ENCODE peak calls at places on chromosomes 4 and X, in four cellular contexts. R is GM13977, C is epithelial cell of esophagus, A is lower leg skin. N is an unnamed sample.

GRCh38 chr4:122836941-122837340 is 10.3 kb downstream of the FGF2 start:
- DNase-seq in C (peak), R (no peak), A (no peak), N (no peak)

GRCh38 chr4:11503166-11503565 is 74.5 kb upstream of the HS3ST1 start:
- DNase-seq in C (no peak), R (no peak), A (no peak), N (no peak)

GRCh38 chrX:20529711-20530110 is 263.0 kb upstream of the RPS6KA3 start:
- DNase-seq in C (no peak), R (no peak), A (no peak), N (no peak)

GRCh38 chrX:116436358-116436816 is at the start of gene SLC6A14:
- DNase-seq in R (no peak), C (peak), A (no peak), N (no peak)

GRCh38 chrX:15336023-15336413 is 695 bp upstream of the PIGA start:
- DNase-seq in R (no peak), C (peak), A (no peak), N (no peak)

GRCh38 chr4:177442623-177443155 is 452 bp upstream of the AGA start:
- DNase-seq in C (peak), R (peak), A (no peak), N (peak)

GRCh38 chr4:26410385-26411293 is 79.6 kb downstream of the CCKAR start:
- DNase-seq in R (peak), A (no peak), C (peak), N (peak)

GRCh38 chr4:51885371-51885770 is 42.4 kb downstream of the DCUN1D4 start:
- DNase-seq in A (no peak), R (peak), C (peak), N (peak)

GRCh38 chr4:4541040-4541631 is 712 bp downstream of the STX18 start:
- DNase-seq in R (peak), C (peak), A (no peak), N (peak)

GRCh38 chr4:173014113-173014558 is 154.5 kb upstream of the GALNT7 start:
- DNase-seq in R (no peak), C (peak), A (no peak), N (no peak)

GRCh38 chr4:107654694-107655093 is 65.3 kb downstream of the PAPSS1 start:
- DNase-seq in R (no peak), C (peak), A (no peak), N (no peak)

GRCh38 chrX:107448625-107449468 is 605 bp upstream of the FRMPD3 start:
- DNase-seq in A (no peak), R (no peak), C (peak), N (no peak)

GRCh38 chr4:180101348-180102083 is 2141.7 kb upstream of the TENM3 start:
- DNase-seq in C (no peak), R (no peak), A (no peak), N (no peak)

GRCh38 chrX:133523094-133523493 is 107.8 kb upstream of the GPC4 start:
- DNase-seq in A (no peak), R (no peak), C (peak), N (no peak)

GRCh38 chr4:2696423-2696822 is 59.7 kb downstream of the TNIP2 start:
- DNase-seq in R (peak), C (no peak), A (peak), N (peak)

GRCh38 chr4:123777297-123777859 is 380.8 kb downstream of the SPRY1 start:
- DNase-seq in C (no peak), A (no peak), R (no peak), N (no peak)

GRCh38 chr4:77036206-77036605 is 39.6 kb downstream of the CCNI start:
- DNase-seq in A (no peak), R (no peak), C (peak), N (no peak)

DNA sequence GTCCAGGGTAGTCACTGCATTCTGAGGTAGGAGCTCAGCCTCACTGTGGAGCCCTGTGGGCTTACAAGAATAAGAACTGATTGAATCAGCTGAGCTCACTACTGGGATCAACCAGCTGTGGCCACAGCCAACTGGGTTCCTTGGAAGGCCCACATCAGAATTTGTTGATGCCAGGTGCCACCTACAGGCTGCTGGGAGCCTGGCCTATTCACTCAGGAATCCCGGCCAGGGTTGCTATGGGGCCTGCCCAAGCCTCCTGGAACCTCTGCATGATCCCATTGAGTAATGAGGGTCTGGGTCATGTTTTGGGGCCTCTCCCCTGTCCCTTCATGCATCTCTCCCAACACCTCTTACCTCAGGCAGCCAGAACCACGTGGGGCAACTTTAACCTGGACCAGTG is 53.9 kb upstream of the KIAA1210 start:
- DNase-seq in C (peak), R (no peak), A (no peak), N (no peak)
- TF ChIP-seq CTCF in C (peak), R (peak), A (no peak), N (no peak)

GRCh38 chrX:7950865-7951264 is 23.7 kb upstream of the PNPLA4 start:
- DNase-seq in R (peak), A (no peak), C (no peak), N (peak)
- TF ChIP-seq CTCF in R (no peak), A (no peak), C (no peak), N (no peak)

DNA sequence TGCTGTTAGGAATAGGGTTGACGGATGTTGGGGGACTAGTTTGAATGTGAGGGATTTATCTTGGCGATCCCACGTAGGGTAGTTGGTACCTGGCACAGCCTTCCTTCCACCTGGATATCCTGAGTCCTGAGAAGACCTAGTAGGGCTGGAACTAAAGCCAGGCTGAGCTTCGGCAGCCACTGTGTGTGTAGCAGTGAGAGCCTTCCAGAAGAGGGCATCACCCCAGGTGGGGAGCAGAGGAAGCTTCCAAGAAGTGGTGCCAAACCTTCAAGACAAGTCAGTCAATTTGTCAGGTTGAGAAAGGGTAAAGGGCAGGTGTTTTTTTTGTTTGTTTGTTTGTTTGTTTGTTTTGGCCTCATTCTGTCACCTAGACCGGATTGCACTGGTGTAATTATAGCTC is 1.2 kb upstream of the FGFBP2 start:
- DNase-seq in R (no peak), A (no peak), C (no peak), N (no peak)
- TF ChIP-seq CTCF in R (peak), A (no peak), C (peak), N (no peak)

DNA sequence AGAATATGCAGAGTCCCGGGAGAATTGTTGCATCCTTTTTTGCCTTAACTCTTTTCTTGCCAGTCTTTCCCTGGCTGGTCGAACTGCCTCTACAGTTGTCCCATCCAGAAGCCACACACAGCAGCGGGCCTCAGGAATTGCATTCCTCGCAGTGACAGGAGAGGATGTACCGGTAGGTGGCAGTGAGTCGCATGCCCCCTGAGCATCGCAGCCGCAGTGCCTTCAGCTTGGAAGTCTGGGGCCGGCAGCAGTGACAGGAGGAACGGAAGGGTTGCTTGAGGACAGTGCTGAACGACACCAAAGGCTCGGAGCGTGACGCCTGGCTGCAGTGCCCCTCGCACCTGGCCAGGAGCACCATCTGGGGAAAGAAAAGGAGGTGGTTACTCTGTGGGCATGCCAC is 23.5 kb downstream of the NDP start:
- DNase-seq in C (peak), A (no peak), R (no peak), N (no peak)
- TF ChIP-seq CTCF in C (peak), A (no peak), R (peak), N (peak)

GRCh38 chrX:151510203-151510602 is 53.3 kb upstream of the PASD1 start:
- DNase-seq in C (no peak), A (no peak), R (no peak), N (no peak)

DNA sequence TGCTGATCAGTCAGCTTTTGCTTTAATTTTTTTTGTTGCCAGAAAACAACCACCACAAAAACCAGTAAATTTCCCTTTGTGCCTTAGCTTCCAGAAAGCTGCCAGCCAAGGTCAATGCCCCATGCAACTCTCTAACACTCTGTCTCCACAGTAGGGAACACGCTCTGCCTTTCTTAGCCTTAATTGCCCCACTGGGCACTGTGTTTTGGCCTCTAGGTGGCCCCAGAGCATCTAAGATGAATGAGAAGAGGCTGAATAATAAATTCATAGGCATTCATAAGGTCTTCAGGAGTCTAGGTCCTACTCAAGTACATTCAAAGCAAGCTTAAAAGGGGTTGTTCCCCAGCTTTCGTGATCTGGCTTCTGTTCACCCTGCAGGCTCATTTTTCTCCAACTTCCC is 57.7 kb upstream of the PASD1 start:
- DNase-seq in C (peak), R (peak), A (no peak), N (no peak)
- TF ChIP-seq CTCF in C (peak), R (peak), A (no peak), N (peak)

DNA sequence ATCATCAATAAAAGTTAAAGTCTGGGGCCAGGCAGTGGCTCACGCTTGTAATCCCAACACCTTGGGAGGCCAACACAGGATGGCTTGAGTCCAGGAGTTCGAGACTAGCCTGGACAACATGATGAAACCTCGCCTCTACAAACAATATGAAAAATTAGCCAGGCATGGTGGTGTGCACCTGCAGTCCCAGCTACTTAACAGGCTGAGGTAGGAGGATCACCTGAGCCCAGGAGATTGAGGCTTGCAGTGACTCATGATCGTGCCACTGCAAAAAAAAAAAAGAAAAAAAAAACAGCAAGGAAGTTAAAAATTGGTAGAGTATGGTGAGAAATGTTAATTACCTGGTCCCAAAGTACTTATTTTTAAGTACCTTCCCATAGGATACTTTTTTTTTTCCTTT is 27.5 kb downstream of the FBXW7 start:
- DNase-seq in R (no peak), C (peak), A (no peak), N (no peak)
- TF ChIP-seq CTCF in R (no peak), C (no peak), A (no peak), N (no peak)

DNA sequence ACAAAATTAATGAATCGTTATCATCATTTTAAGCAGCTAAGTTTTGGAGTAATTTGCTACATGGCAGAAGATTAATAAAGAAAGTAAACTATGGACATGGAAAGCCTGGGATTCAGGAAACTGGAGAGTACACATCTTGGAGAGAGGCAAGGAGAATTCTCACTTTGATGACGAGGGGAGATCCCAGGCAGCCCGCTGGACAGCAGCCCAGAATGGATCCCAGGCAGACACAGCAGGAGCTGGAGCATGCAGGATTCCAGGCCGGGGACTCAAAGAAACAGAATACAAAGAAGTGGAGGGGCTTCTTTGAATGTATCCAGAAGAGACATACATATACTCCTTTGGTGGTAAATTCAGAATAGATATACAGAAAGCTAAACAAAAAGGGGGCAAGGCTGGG is 118.0 kb upstream of the ATP6AP2 start:
- DNase-seq in C (no peak), R (no peak), A (no peak), N (no peak)
- TF ChIP-seq CTCF in C (no peak), R (no peak), A (no peak), N (no peak)

DNA sequence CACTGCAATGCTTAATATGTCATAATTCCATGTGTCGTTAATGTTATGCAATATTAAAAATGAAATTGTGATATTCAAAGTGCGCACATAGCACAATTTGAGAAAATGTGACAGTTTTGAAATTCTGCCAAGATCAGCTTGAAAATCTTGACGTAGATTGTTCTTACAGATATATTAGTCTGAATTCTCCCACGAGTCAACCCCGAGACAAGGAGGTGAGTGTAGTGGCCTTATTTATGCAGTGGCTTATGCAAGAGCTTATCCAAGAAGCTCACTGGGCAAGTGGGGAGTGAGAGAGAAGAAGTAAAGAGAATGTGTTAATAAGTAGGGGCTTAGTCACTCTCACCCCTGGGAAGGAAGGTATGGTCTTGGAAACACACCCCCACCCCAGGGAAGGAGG is 286.1 kb upstream of the STS start:
- DNase-seq in A (no peak), C (no peak), R (no peak), N (no peak)
- TF ChIP-seq CTCF in A (no peak), C (no peak), R (no peak), N (no peak)

DNA sequence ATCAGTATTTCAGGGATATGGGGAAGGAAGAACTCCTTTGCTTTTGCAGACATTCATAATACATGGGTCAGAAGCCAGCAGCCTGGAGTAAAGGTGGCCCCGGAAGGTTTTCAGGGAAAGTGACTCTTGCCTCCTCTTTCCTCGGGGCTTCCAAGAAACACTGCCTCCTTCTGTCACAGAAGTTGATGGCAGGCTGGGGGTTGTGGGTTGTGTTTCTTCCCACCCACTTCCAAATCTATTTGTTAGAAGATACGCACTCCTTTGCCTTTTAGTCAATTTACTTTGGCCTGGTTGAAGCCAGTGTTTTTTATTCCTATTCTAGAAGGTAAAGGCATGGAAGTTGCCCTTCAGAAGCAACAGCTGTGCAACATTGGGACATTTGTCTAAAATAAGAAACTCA is 19.7 kb downstream of the KIT start:
- DNase-seq in C (no peak), A (no peak), R (no peak), N (no peak)
- TF ChIP-seq CTCF in C (no peak), A (no peak), R (no peak), N (no peak)

DNA sequence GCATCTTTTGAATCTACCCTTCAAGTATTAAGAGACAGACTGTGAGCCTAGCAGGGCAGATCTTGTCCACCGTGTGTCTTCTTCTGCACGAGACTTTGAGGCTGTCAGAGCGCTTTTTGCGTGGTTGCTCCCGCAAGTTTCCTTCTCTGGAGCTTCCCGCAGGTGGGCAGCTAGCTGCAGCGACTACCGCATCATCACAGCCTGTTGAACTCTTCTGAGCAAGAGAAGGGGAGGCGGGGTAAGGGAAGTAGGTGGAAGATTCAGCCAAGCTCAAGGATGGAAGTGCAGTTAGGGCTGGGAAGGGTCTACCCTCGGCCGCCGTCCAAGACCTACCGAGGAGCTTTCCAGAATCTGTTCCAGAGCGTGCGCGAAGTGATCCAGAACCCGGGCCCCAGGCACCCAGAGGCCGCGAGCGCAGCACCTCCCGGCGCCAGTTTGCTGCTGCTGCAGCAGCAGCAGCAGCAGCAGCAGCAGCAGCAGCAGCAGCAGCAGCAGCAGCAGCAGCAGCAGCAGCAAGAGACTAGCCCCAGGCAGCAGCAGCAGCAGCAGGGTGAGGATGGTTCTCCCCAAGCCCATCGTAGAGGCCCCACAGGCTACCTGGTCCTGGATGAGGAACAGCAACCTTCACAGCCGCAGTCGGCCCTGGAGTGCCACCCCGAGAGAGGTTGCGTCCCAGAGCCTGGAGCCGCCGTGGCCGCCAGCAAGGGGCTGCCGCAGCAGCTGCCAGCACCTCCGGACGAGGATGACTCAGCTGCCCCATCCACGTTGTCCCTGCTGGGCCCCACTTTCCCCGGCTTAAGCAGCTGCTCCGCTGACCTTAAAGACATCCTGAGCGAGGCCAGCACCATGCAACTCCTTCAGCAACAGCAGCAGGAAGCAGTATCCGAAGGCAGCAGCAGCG is 1.3 kb downstream of the AR start:
- DNase-seq in C (no peak), R (no peak), A (no peak), N (peak)
- TF ChIP-seq CTCF in C (no peak), R (no peak), A (no peak), N (no peak)

N was measured in GM10248.